ENCODE peak calls at places on chromosomes 4 and X, in ten cellular contexts. One of them, this sample, is unnamed.

GRCh38 chrX:133576876-133577275 is 161.6 kb upstream of the GPC4 start:
- DNase-seq in heart right ventricle: no peak
- DNase-seq in psoas muscle: no peak
- DNase-seq in CD8-positive, alpha-beta memory T cell: no peak
- DNase-seq in CD4-positive, alpha-beta T cell: no peak
- DNase-seq in trophoblast cell: no peak
- DNase-seq in mesenchymal stem cell: no peak
- DNase-seq in uterus: no peak
- DNase-seq in Karpas-422: no peak
- DNase-seq in fibroblast of lung: no peak
- DNase-seq in this sample: no peak

GRCh38 chr4:145690610-145691009 is 10.7 kb downstream of the C4orf51 start:
- DNase-seq in heart right ventricle: no peak
- DNase-seq in psoas muscle: no peak
- DNase-seq in CD8-positive, alpha-beta memory T cell: no peak
- DNase-seq in CD4-positive, alpha-beta T cell: no peak
- DNase-seq in trophoblast cell: no peak
- DNase-seq in mesenchymal stem cell: no peak
- DNase-seq in uterus: no peak
- DNase-seq in Karpas-422: no peak
- DNase-seq in fibroblast of lung: no peak
- DNase-seq in this sample: no peak

GRCh38 chrX:107831071-107831470 is 5.4 kb downstream of the MID2 start:
- DNase-seq in heart right ventricle: no peak
- DNase-seq in psoas muscle: no peak
- DNase-seq in CD8-positive, alpha-beta memory T cell: no peak
- DNase-seq in CD4-positive, alpha-beta T cell: no peak
- DNase-seq in trophoblast cell: no peak
- DNase-seq in mesenchymal stem cell: no peak
- DNase-seq in uterus: no peak
- DNase-seq in Karpas-422: no peak
- DNase-seq in fibroblast of lung: no peak
- DNase-seq in this sample: no peak

GRCh38 chr4:113162089-113162488 is 112.6 kb downstream of the ANK2 start:
- DNase-seq in heart right ventricle: no peak
- DNase-seq in psoas muscle: no peak
- DNase-seq in CD8-positive, alpha-beta memory T cell: no peak
- DNase-seq in CD4-positive, alpha-beta T cell: no peak
- DNase-seq in trophoblast cell: no peak
- DNase-seq in mesenchymal stem cell: peak; percentile 41
- DNase-seq in uterus: no peak
- DNase-seq in Karpas-422: no peak
- DNase-seq in fibroblast of lung: no peak
- DNase-seq in this sample: no peak

GRCh38 chr4:14652522-14652921 is 349.8 kb upstream of the CPEB2 start:
- DNase-seq in heart right ventricle: no peak
- DNase-seq in psoas muscle: no peak
- DNase-seq in CD8-positive, alpha-beta memory T cell: no peak
- DNase-seq in CD4-positive, alpha-beta T cell: no peak
- DNase-seq in trophoblast cell: no peak
- DNase-seq in mesenchymal stem cell: no peak
- DNase-seq in uterus: no peak
- DNase-seq in Karpas-422: no peak
- DNase-seq in fibroblast of lung: no peak
- DNase-seq in this sample: no peak

GRCh38 chrX:118345045-118345400 is 883 bp upstream of the WDR44 start:
- DNase-seq in heart right ventricle: no peak
- DNase-seq in psoas muscle: no peak
- DNase-seq in CD8-positive, alpha-beta memory T cell: no peak
- DNase-seq in CD4-positive, alpha-beta T cell: no peak
- DNase-seq in trophoblast cell: no peak
- DNase-seq in mesenchymal stem cell: no peak
- DNase-seq in uterus: no peak
- DNase-seq in Karpas-422: no peak
- DNase-seq in fibroblast of lung: no peak
- DNase-seq in this sample: no peak

GRCh38 chr4:113756005-113756410 is 5.5 kb downstream of the CAMK2D start:
- DNase-seq in heart right ventricle: no peak
- DNase-seq in psoas muscle: no peak
- DNase-seq in CD8-positive, alpha-beta memory T cell: no peak
- DNase-seq in CD4-positive, alpha-beta T cell: no peak
- DNase-seq in trophoblast cell: no peak
- DNase-seq in mesenchymal stem cell: peak; percentile 54
- DNase-seq in uterus: no peak
- DNase-seq in Karpas-422: peak; percentile 35
- DNase-seq in fibroblast of lung: peak; percentile 90
- DNase-seq in this sample: no peak

GRCh38 chr4:136706942-136707341 is 825.4 kb downstream of the PCDH18 start:
- DNase-seq in heart right ventricle: no peak
- DNase-seq in psoas muscle: no peak
- DNase-seq in CD8-positive, alpha-beta memory T cell: no peak
- DNase-seq in CD4-positive, alpha-beta T cell: no peak
- DNase-seq in trophoblast cell: no peak
- DNase-seq in mesenchymal stem cell: no peak
- DNase-seq in uterus: no peak
- DNase-seq in Karpas-422: no peak
- DNase-seq in fibroblast of lung: no peak
- DNase-seq in this sample: no peak

GRCh38 chr4:104064650-104065577 is 345.1 kb upstream of the TACR3 start:
- DNase-seq in heart right ventricle: peak; percentile 7
- DNase-seq in psoas muscle: no peak
- DNase-seq in CD8-positive, alpha-beta memory T cell: no peak
- DNase-seq in CD4-positive, alpha-beta T cell: no peak
- DNase-seq in trophoblast cell: peak; percentile 34
- DNase-seq in mesenchymal stem cell: peak; percentile 64
- DNase-seq in uterus: no peak
- DNase-seq in Karpas-422: peak; percentile 67
- DNase-seq in fibroblast of lung: peak; percentile 39
- DNase-seq in this sample: peak; percentile 81

GRCh38 chrX:56615282-56615681 is 51.9 kb downstream of the UBQLN2 start:
- DNase-seq in heart right ventricle: no peak
- DNase-seq in psoas muscle: no peak
- DNase-seq in CD8-positive, alpha-beta memory T cell: no peak
- DNase-seq in CD4-positive, alpha-beta T cell: no peak
- DNase-seq in trophoblast cell: no peak
- DNase-seq in mesenchymal stem cell: no peak
- DNase-seq in uterus: no peak
- DNase-seq in Karpas-422: no peak
- DNase-seq in fibroblast of lung: no peak
- DNase-seq in this sample: no peak

GRCh38 chr4:40070387-40070786 is 13.7 kb downstream of the N4BP2 start:
- DNase-seq in heart right ventricle: no peak
- DNase-seq in psoas muscle: no peak
- DNase-seq in CD8-positive, alpha-beta memory T cell: no peak
- DNase-seq in CD4-positive, alpha-beta T cell: no peak
- DNase-seq in trophoblast cell: no peak
- DNase-seq in mesenchymal stem cell: no peak
- DNase-seq in uterus: no peak
- DNase-seq in Karpas-422: no peak
- DNase-seq in fibroblast of lung: no peak
- DNase-seq in this sample: no peak

GRCh38 chr4:31995943-31996901 is 1276.1 kb downstream of the PCDH7 start:
- DNase-seq in heart right ventricle: no peak
- DNase-seq in psoas muscle: no peak
- DNase-seq in CD8-positive, alpha-beta memory T cell: no peak
- DNase-seq in CD4-positive, alpha-beta T cell: no peak
- DNase-seq in trophoblast cell: peak; percentile 7
- DNase-seq in mesenchymal stem cell: no peak
- DNase-seq in uterus: no peak
- DNase-seq in Karpas-422: no peak
- DNase-seq in fibroblast of lung: no peak
- DNase-seq in this sample: peak; percentile 30

GRCh38 chr4:180665994-180666818 is 1577.0 kb upstream of the TENM3 start:
- DNase-seq in heart right ventricle: no peak
- DNase-seq in psoas muscle: no peak
- DNase-seq in CD8-positive, alpha-beta memory T cell: peak; percentile 26
- DNase-seq in CD4-positive, alpha-beta T cell: no peak
- DNase-seq in trophoblast cell: peak; percentile 77
- DNase-seq in mesenchymal stem cell: peak; percentile 58
- DNase-seq in uterus: no peak
- DNase-seq in Karpas-422: peak; percentile 75
- DNase-seq in fibroblast of lung: peak; percentile 65
- DNase-seq in this sample: peak; percentile 40

GRCh38 chr4:141486375-141486997 is 149.9 kb upstream of the IL15 start:
- DNase-seq in heart right ventricle: no peak
- DNase-seq in psoas muscle: no peak
- DNase-seq in CD8-positive, alpha-beta memory T cell: no peak
- DNase-seq in CD4-positive, alpha-beta T cell: no peak
- DNase-seq in trophoblast cell: peak; percentile 6
- DNase-seq in mesenchymal stem cell: peak; percentile 25
- DNase-seq in uterus: no peak
- DNase-seq in Karpas-422: no peak
- DNase-seq in fibroblast of lung: peak; percentile 86
- DNase-seq in this sample: no peak

GRCh38 chr4:10226756-10227155 is 110.2 kb upstream of the WDR1 start:
- DNase-seq in heart right ventricle: no peak
- DNase-seq in psoas muscle: no peak
- DNase-seq in CD8-positive, alpha-beta memory T cell: no peak
- DNase-seq in CD4-positive, alpha-beta T cell: no peak
- DNase-seq in trophoblast cell: peak; percentile 85
- DNase-seq in mesenchymal stem cell: no peak
- DNase-seq in uterus: no peak
- DNase-seq in Karpas-422: no peak
- DNase-seq in fibroblast of lung: no peak
- DNase-seq in this sample: no peak
- H3K27ac ChIP-seq in heart right ventricle: no peak overlapping the region
- H3K27ac ChIP-seq in psoas muscle: no peak overlapping the region
- H3K27ac ChIP-seq in CD8-positive, alpha-beta memory T cell: no peak overlapping the region
- H3K27ac ChIP-seq in CD4-positive, alpha-beta T cell: no peak overlapping the region
- H3K27ac ChIP-seq in trophoblast cell: no peak overlapping the region
- H3K27ac ChIP-seq in mesenchymal stem cell: no peak overlapping the region
- H3K27ac ChIP-seq in uterus: no peak overlapping the region
- H3K27ac ChIP-seq in Karpas-422: no peak overlapping the region
- H3K27ac ChIP-seq in fibroblast of lung: no peak overlapping the region
- H3K27ac ChIP-seq in this sample: no peak overlapping the region

GRCh38 chr4:186691396-186691795 is 32.3 kb downstream of the FAT1 start:
- DNase-seq in heart right ventricle: no peak
- DNase-seq in psoas muscle: no peak
- DNase-seq in CD8-positive, alpha-beta memory T cell: no peak
- DNase-seq in CD4-positive, alpha-beta T cell: no peak
- DNase-seq in trophoblast cell: no peak
- DNase-seq in mesenchymal stem cell: no peak
- DNase-seq in uterus: no peak
- DNase-seq in Karpas-422: no peak
- DNase-seq in fibroblast of lung: no peak
- DNase-seq in this sample: no peak

GRCh38 chr4:186695392-186695791 is 28.3 kb downstream of the FAT1 start:
- DNase-seq in heart right ventricle: no peak
- DNase-seq in psoas muscle: no peak
- DNase-seq in CD8-positive, alpha-beta memory T cell: no peak
- DNase-seq in CD4-positive, alpha-beta T cell: no peak
- DNase-seq in trophoblast cell: no peak
- DNase-seq in mesenchymal stem cell: no peak
- DNase-seq in uterus: no peak
- DNase-seq in Karpas-422: no peak
- DNase-seq in fibroblast of lung: no peak
- DNase-seq in this sample: peak; percentile 69

GRCh38 chr4:186693894-186694293 is 29.8 kb downstream of the FAT1 start:
- DNase-seq in heart right ventricle: no peak
- DNase-seq in psoas muscle: no peak
- DNase-seq in CD8-positive, alpha-beta memory T cell: no peak
- DNase-seq in CD4-positive, alpha-beta T cell: no peak
- DNase-seq in trophoblast cell: no peak
- DNase-seq in mesenchymal stem cell: no peak
- DNase-seq in uterus: no peak
- DNase-seq in Karpas-422: no peak
- DNase-seq in fibroblast of lung: no peak
- DNase-seq in this sample: no peak

GRCh38 chr4:186689476-186689875 is 34.2 kb downstream of the FAT1 start:
- DNase-seq in heart right ventricle: no peak
- DNase-seq in psoas muscle: no peak
- DNase-seq in CD8-positive, alpha-beta memory T cell: no peak
- DNase-seq in CD4-positive, alpha-beta T cell: no peak
- DNase-seq in trophoblast cell: no peak
- DNase-seq in mesenchymal stem cell: no peak
- DNase-seq in uterus: no peak
- DNase-seq in Karpas-422: no peak
- DNase-seq in fibroblast of lung: no peak
- DNase-seq in this sample: no peak

DNA sequence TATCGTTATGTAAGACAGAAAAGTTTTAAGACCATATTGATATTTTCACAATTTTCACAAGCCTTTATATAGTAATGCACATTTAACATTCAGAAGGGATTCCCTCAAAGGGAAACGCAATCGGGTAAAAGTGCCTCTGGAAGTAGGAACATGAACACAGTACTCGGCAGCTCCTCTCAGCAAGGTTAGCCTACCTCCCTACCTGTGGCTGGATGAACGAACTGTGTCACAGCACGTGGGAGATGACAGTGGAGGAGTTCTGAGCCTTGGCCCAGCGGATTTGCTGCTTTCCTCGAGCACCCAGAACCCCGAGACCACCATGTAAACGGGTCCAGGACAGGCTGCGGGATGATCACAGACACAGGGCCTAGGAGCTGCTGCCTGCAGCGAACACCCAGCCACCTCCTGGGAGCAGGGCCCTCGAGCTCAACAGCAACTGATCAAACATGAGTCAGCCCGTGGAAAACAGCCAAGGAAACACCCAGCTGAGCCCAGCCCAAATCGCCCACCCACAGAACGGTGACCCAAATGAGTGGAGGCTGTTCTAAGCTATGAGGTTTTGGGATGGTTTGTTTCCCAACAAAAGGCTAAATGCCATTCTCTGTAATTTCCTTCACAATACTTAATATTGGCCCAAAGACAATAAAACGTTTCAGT is 30.4 kb downstream of the FAT1 start:
- DNase-seq in heart right ventricle: peak; percentile 46
- DNase-seq in psoas muscle: peak; percentile 60
- DNase-seq in CD8-positive, alpha-beta memory T cell: no peak
- DNase-seq in CD4-positive, alpha-beta T cell: no peak
- DNase-seq in trophoblast cell: no peak
- DNase-seq in mesenchymal stem cell: peak; percentile 52
- DNase-seq in uterus: no peak
- DNase-seq in Karpas-422: no peak
- DNase-seq in fibroblast of lung: peak; percentile 96
- DNase-seq in this sample: peak; percentile 66
- H3K27ac ChIP-seq in heart right ventricle: peak overlapping the region; percentile 74
- H3K27ac ChIP-seq in psoas muscle: no peak overlapping the region
- H3K27ac ChIP-seq in CD8-positive, alpha-beta memory T cell: no peak overlapping the region
- H3K27ac ChIP-seq in CD4-positive, alpha-beta T cell: no peak overlapping the region
- H3K27ac ChIP-seq in trophoblast cell: no peak overlapping the region
- H3K27ac ChIP-seq in mesenchymal stem cell: peak overlapping the region; percentile 51
- H3K27ac ChIP-seq in uterus: no peak overlapping the region
- H3K27ac ChIP-seq in Karpas-422: no peak overlapping the region
- H3K27ac ChIP-seq in fibroblast of lung: peak overlapping the region; percentile 74
- H3K27ac ChIP-seq in this sample: peak overlapping the region; percentile 7

GRCh38 chrX:153969904-153970397 is 1.7 kb downstream of the HCFC1 start:
- DNase-seq in heart right ventricle: no peak
- DNase-seq in psoas muscle: no peak
- DNase-seq in CD8-positive, alpha-beta memory T cell: no peak
- DNase-seq in CD4-positive, alpha-beta T cell: no peak
- DNase-seq in trophoblast cell: peak; percentile 17
- DNase-seq in mesenchymal stem cell: peak; percentile 53
- DNase-seq in uterus: no peak
- DNase-seq in Karpas-422: no peak
- DNase-seq in fibroblast of lung: peak; percentile 46
- DNase-seq in this sample: peak; percentile 43
- H3K27ac ChIP-seq in heart right ventricle: peak overlapping the region; percentile 100
- H3K27ac ChIP-seq in psoas muscle: peak overlapping the region; percentile 86
- H3K27ac ChIP-seq in CD8-positive, alpha-beta memory T cell: peak overlapping the region; percentile 67
- H3K27ac ChIP-seq in CD4-positive, alpha-beta T cell: peak overlapping the region; percentile 41
- H3K27ac ChIP-seq in trophoblast cell: no peak overlapping the region
- H3K27ac ChIP-seq in mesenchymal stem cell: peak overlapping the region; percentile 82
- H3K27ac ChIP-seq in uterus: peak overlapping the region; percentile 99
- H3K27ac ChIP-seq in Karpas-422: peak overlapping the region; percentile 95
- H3K27ac ChIP-seq in fibroblast of lung: peak overlapping the region; percentile 14
- H3K27ac ChIP-seq in this sample: peak overlapping the region; percentile 98

GRCh38 chr4:57098415-57098814 is 11.8 kb downstream of the IGFBP7 start:
- DNase-seq in heart right ventricle: peak; percentile 41
- DNase-seq in psoas muscle: no peak
- DNase-seq in CD8-positive, alpha-beta memory T cell: no peak
- DNase-seq in CD4-positive, alpha-beta T cell: no peak
- DNase-seq in trophoblast cell: no peak
- DNase-seq in mesenchymal stem cell: no peak
- DNase-seq in uterus: no peak
- DNase-seq in Karpas-422: no peak
- DNase-seq in fibroblast of lung: no peak
- DNase-seq in this sample: no peak
- H3K27ac ChIP-seq in heart right ventricle: peak overlapping the region; percentile 98
- H3K27ac ChIP-seq in psoas muscle: no peak overlapping the region
- H3K27ac ChIP-seq in CD8-positive, alpha-beta memory T cell: no peak overlapping the region
- H3K27ac ChIP-seq in CD4-positive, alpha-beta T cell: no peak overlapping the region
- H3K27ac ChIP-seq in trophoblast cell: peak overlapping the region; percentile 47
- H3K27ac ChIP-seq in mesenchymal stem cell: peak overlapping the region; percentile 82
- H3K27ac ChIP-seq in uterus: peak overlapping the region; percentile 58
- H3K27ac ChIP-seq in Karpas-422: no peak overlapping the region
- H3K27ac ChIP-seq in fibroblast of lung: no peak overlapping the region
- H3K27ac ChIP-seq in this sample: peak overlapping the region; percentile 96

This sample was measured in testis.